ENCODE peak calls at places on chromosome 17, in four cellular contexts. N is PC-3, P is psoas muscle, V is colonic mucosa. L is an unnamed sample. For H3K9me3, the result is how much of the 10 kb centered on the place peaks cover.

GRCh38 chr17:56367381-56367780 is 214.1 kb downstream of the ANKFN1 start:
- DNase-seq in N (no peak), P (no peak), V (no peak), L (no peak)

GRCh38 chr17:37405955-37406634 is 541 bp downstream of the ACACA start:
- DNase-seq in N (no peak), P (no peak), V (no peak), L (no peak)

GRCh38 chr17:48483471-48484131 is 47.2 kb downstream of the HOXB1 start:
- DNase-seq in N (peak), P (peak), V (no peak), L (no peak)

GRCh38 chr17:50206604-50207293 is 5.3 kb upstream of the COL1A1 start:
- DNase-seq in N (no peak), P (peak), V (peak), L (no peak)

GRCh38 chr17:48259710-48260291 is 152.2 kb downstream of the SNX11 start:
- DNase-seq in N (peak), P (no peak), V (peak), L (no peak)

GRCh38 chr17:54771409-54771808 is 129.2 kb upstream of the TOM1L1 start:
- DNase-seq in N (no peak), P (no peak), V (no peak), L (no peak)

GRCh38 chr17:17757944-17758343 is 76.7 kb downstream of the RAI1 start:
- DNase-seq in N (no peak), P (no peak), V (no peak), L (no peak)

GRCh38 chr17:78306913-78307312 is 53.0 kb downstream of the SOCS3 start:
- DNase-seq in N (no peak), P (no peak), V (no peak), L (no peak)

GRCh38 chr17:8696951-8697745 is 47.5 kb downstream of the CCDC42 start:
- DNase-seq in N (no peak), P (no peak), V (no peak), L (no peak)

GRCh38 chr17:17021194-17021863 is 20.9 kb upstream of the MPRIP start:
- DNase-seq in N (no peak), P (peak), V (no peak), L (peak)

GRCh38 chr17:3935140-3935542 is 18.9 kb upstream of the P2RX1 start:
- DNase-seq in N (peak), P (peak), V (peak), L (peak)

GRCh38 chr17:19255279-19255678 is 18.1 kb downstream of the EPN2 start:
- DNase-seq in N (no peak), P (no peak), V (no peak), L (no peak)

GRCh38 chr17:39999067-39999466 is 16.2 kb upstream of the CSF3 start:
- DNase-seq in N (no peak), P (no peak), V (no peak), L (no peak)

GRCh38 chr17:75250009-75250471 is 11.4 kb downstream of the GGA3 start:
- DNase-seq in N (no peak), P (peak), V (no peak), L (no peak)

GRCh38 chr17:18257747-18258355 is 687 bp downstream of the FLII start:
- DNase-seq in N (peak), P (peak), V (peak), L (peak)

GRCh38 chr17:2442166-2442565 is 41.3 kb upstream of the MNT start:
- DNase-seq in N (no peak), P (no peak), V (peak), L (no peak)

GRCh38 chr17:33109331-33110072 is 117.9 kb downstream of the SPACA3 start:
- DNase-seq in N (no peak), P (no peak), V (no peak), L (no peak)

GRCh38 chr17:68601565-68602266 is 549 bp upstream of the FAM20A start:
- DNase-seq in N (no peak), P (no peak), V (no peak), L (no peak)

GRCh38 chr17:4678448-4679026 is 25.4 kb downstream of the PELP1 start:
- DNase-seq in N (peak), P (no peak), V (no peak), L (no peak)

DNA sequence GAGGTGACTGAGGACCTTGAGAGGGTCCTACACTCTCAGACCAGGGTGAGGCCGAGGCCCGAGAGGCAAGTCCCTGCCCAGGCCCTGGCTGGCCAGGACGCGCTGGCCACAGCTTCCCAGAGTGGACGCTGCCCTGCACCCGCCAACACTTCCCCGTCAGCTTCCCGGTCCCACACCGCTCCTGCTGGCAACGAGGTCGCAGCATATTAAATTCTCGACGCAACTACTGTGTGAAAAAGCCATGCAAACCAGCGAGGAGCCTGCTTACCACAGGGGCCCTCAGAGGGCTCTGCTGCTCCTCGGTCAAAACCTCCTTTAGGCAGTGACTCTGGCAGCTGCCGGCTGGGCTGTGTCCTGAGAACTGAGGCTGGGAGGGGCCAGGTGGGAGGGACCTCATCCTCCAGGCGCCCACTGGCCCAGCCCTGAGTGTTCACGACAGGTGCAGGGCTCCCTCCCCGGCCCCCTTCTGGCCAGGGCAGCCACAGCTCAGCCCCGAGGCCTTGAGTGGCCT is 2.1 kb upstream of the TEX19 start:
- DNase-seq in N (no peak), P (no peak), V (no peak), L (peak)
- H3K27ac ChIP-seq in N (no peak), P (no peak), V (no peak), L (no peak)

DNA sequence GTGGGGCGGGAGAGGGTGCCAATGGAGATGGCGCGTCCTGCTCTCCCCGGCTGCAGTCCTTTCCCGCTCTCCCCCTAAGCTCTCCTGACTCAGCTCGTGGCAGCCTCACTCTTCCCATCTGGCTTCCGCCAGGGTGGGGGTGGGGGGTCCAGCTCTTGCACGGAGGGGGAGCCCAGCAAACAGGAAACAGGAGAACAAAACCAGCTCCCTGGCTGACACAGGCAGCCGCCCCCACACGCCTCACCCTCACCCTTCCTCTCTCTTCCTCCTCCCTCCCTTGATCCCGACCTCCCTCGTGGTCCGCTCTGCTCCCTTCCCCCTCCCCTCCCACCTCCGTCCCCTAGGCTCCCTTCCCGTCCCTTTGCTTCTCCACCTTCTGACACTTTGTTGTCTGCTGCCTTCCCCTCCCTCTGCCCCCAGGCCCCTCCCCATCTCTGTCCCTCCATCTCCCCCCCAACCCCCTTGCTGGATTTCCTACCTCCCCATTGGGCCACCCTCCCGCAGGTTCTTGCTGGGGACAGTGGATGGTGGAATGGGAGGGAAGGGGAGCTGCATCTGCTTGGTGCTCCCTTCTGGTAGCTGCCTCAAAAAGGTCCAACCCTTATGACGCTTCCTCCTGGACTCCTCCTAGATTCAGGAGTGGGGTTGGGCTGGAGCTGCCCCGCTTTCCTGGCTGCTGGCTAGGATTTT is 23.7 kb downstream of the ARHGAP23 start:
- DNase-seq in N (no peak), P (no peak), V (no peak), L (no peak)
- H3K4me3 ChIP-seq in N (no peak), P (peak), V (no peak), L (no peak)

GRCh38 chr17:73492125-73492801 is 152.0 kb downstream of the SDK2 start:
- DNase-seq in N (no peak), P (no peak), V (no peak), L (no peak)
- H3K9me3 ChIP-seq in N (under half), P (under half), V (under half), L (under half)

GRCh38 chr17:67365762-67366192 is 600 bp downstream of the PSMD12 start:
- DNase-seq in N (peak), P (no peak), V (no peak), L (no peak)
- H3K27ac ChIP-seq in N (peak), P (peak), V (peak), L (peak)

DNA sequence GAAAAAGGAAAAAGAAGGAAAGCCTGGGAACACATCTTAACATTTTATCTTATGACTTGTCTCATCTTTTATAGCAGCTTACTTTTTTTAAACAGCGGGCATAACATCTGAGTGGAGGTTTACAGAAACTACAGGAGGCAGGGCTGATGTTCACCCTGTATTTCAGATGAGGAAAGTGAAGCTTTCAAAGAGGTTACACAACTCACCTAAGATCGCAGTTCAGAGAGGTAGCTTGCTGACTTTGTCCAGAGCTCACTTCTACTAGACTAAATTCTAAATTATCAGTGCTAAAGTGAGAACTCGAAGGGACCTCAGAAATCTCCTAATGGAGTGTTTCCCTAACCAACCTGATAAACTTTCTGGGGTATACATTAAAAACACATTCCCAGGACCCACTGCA is 3.7 kb downstream of the MBTD1 start:
- DNase-seq in N (no peak), P (no peak), V (no peak), L (no peak)
- H3K4me3 ChIP-seq in N (no peak), P (no peak), V (no peak), L (no peak)

GRCh38 chr17:62981933-62982332 is 15.9 kb downstream of the TANC2 start:
- DNase-seq in N (peak), P (no peak), V (no peak), L (no peak)
- H3K9me3 ChIP-seq in N (under half), P (under half), V (under half), L (under half)

DNA sequence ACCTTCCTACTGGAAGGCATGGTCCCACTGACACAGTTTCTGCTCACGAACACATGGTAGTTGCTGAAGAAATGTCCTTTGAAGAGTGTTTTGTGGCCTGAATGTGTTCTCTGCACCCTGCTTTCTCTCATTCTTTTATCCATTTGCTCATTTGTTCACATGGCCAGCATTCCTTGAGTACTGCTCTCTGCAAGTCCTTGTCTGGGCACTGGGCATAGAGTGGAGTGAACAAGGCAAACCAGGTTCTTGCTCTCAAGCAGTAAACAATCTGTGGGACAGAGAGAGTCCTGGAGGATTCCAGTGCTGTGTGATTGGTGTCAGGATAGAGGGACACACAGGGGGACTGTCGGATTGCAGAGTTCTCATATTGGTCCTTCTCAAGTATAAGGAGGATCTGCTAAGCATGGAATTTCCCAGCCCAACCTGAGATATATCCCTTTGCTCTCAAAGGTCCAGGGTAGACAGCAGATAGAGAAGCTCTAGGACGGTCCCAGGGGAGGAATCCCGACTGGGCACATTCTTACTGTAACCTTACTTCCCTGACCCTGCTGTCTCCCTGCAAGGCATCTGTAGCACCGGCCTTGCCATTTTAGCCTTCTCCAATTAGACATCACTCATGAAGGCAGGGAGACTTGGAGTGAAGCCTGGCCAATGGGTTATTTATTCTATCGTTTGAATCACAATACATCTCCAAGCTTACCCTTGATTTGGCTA is 32.3 kb downstream of the ARL4D start:
- DNase-seq in N (no peak), P (no peak), V (no peak), L (no peak)
- H3K27ac ChIP-seq in N (no peak), P (no peak), V (no peak), L (no peak)

GRCh38 chr17:83081561-83082201 is 2.3 kb downstream of the METRNL start:
- DNase-seq in N (no peak), P (peak), V (peak), L (no peak)

GRCh38 chr17:83080641-83081560 is 1.5 kb downstream of the METRNL start:
- DNase-seq in N (no peak), P (peak), V (peak), L (no peak)

GRCh38 chr17:83082899-83083367 is 3.5 kb downstream of the METRNL start:
- DNase-seq in N (no peak), P (no peak), V (no peak), L (no peak)

GRCh38 chr17:83083368-83084201 is 4.2 kb downstream of the METRNL start:
- DNase-seq in N (peak), P (peak), V (peak), L (no peak)

GRCh38 chr17:83082435-83082834 is 3.0 kb downstream of the METRNL start:
- DNase-seq in N (no peak), P (no peak), V (no peak), L (no peak)
- H3K4me3 ChIP-seq in N (no peak), P (peak), V (no peak), L (no peak)

DNA sequence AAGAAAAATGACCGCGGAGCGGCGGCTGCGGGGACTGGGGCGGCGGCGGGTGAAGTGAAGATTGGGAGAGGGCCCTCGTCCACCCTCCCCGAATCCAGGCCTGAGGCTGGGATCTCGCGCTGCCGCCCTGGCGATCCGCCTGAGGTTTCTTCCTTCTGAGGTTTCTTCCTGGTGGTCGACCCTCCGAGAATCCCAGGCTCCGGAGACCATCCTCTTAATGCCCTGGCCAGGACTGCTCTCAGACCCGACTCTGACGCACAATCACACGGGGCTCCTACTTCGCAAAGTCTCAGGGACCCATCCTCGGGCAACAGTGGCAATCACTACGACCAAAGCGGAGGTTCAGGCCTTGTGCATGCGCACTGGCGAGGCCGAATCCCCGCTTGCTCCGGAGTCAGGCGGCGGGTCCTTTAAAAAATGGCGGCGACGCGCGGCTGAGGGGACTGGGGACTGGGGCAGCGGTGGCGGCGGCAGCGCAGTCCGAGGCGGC is 18.0 kb upstream of the KCNJ18 start:
- DNase-seq in N (no peak), P (no peak), V (no peak), L (no peak)
- H3K9me3 ChIP-seq in N (under half), P (under half), V (under half), L (under half)

GRCh38 chr17:60901222-60901621 is 223.6 kb downstream of the BCAS3 start:
- DNase-seq in N (peak), P (no peak), V (no peak), L (no peak)
- H3K27ac ChIP-seq in N (peak), P (no peak), V (no peak), L (no peak)

L was measured in pancreas.